ENCODE peak calls at places on chromosomes 16 and 17, in ten cellular contexts. One of them, this sample, is unnamed.

GRCh38 chr17:5793899-5794298 is 209.6 kb upstream of the NLRP1 start:
- DNase-seq in nephron progenitor cell: no peak
- DNase-seq in H9: peak
- DNase-seq in lower lobe of right lung: no peak
- DNase-seq in HFFc6: no peak
- DNase-seq in fibroblast of lung: no peak
- DNase-seq in A549: no peak
- DNase-seq in CD4-positive, alpha-beta T cell: no peak
- DNase-seq in neural crest cell: no peak
- DNase-seq in GM23338: peak
- DNase-seq in this sample: no peak

GRCh38 chr17:61122356-61122913 is 277.2 kb upstream of the TBX2 start:
- DNase-seq in nephron progenitor cell: no peak
- DNase-seq in H9: no peak
- DNase-seq in lower lobe of right lung: no peak
- DNase-seq in HFFc6: no peak
- DNase-seq in fibroblast of lung: no peak
- DNase-seq in A549: no peak
- DNase-seq in CD4-positive, alpha-beta T cell: no peak
- DNase-seq in neural crest cell: no peak
- DNase-seq in GM23338: peak
- DNase-seq in this sample: no peak

GRCh38 chr17:7435676-7436555 is 681 bp downstream of the TMEM102 start:
- DNase-seq in nephron progenitor cell: peak
- DNase-seq in H9: peak
- DNase-seq in lower lobe of right lung: peak
- DNase-seq in HFFc6: no peak
- DNase-seq in fibroblast of lung: no peak
- DNase-seq in A549: peak
- DNase-seq in CD4-positive, alpha-beta T cell: peak
- DNase-seq in neural crest cell: no peak
- DNase-seq in GM23338: peak
- DNase-seq in this sample: peak

GRCh38 chr17:5019475-5019956 is 15.7 kb downstream of the SLC52A1 start:
- DNase-seq in nephron progenitor cell: no peak
- DNase-seq in H9: no peak
- DNase-seq in lower lobe of right lung: no peak
- DNase-seq in HFFc6: no peak
- DNase-seq in fibroblast of lung: no peak
- DNase-seq in A549: peak
- DNase-seq in CD4-positive, alpha-beta T cell: peak
- DNase-seq in neural crest cell: no peak
- DNase-seq in GM23338: peak
- DNase-seq in this sample: peak

GRCh38 chr17:67157732-67158639 is 87.0 kb downstream of the HELZ start:
- DNase-seq in nephron progenitor cell: no peak
- DNase-seq in H9: no peak
- DNase-seq in lower lobe of right lung: no peak
- DNase-seq in HFFc6: peak
- DNase-seq in fibroblast of lung: peak
- DNase-seq in A549: peak
- DNase-seq in CD4-positive, alpha-beta T cell: no peak
- DNase-seq in neural crest cell: no peak
- DNase-seq in GM23338: peak
- DNase-seq in this sample: no peak

GRCh38 chr17:17511971-17512858 is 16.0 kb upstream of the RASD1 start:
- DNase-seq in nephron progenitor cell: no peak
- DNase-seq in H9: no peak
- DNase-seq in lower lobe of right lung: peak
- DNase-seq in HFFc6: peak
- DNase-seq in fibroblast of lung: peak
- DNase-seq in A549: peak
- DNase-seq in CD4-positive, alpha-beta T cell: no peak
- DNase-seq in neural crest cell: no peak
- DNase-seq in GM23338: no peak
- DNase-seq in this sample: no peak

GRCh38 chr17:29176500-29177351 is 3.5 kb downstream of the MYO18A start:
- DNase-seq in nephron progenitor cell: peak
- DNase-seq in H9: peak
- DNase-seq in lower lobe of right lung: peak
- DNase-seq in HFFc6: no peak
- DNase-seq in fibroblast of lung: peak
- DNase-seq in A549: peak
- DNase-seq in CD4-positive, alpha-beta T cell: peak
- DNase-seq in neural crest cell: peak
- DNase-seq in GM23338: peak
- DNase-seq in this sample: peak

GRCh38 chr16:54687043-54687655 is 243.5 kb upstream of the IRX5 start:
- DNase-seq in nephron progenitor cell: no peak
- DNase-seq in H9: no peak
- DNase-seq in lower lobe of right lung: no peak
- DNase-seq in HFFc6: no peak
- DNase-seq in fibroblast of lung: no peak
- DNase-seq in A549: no peak
- DNase-seq in CD4-positive, alpha-beta T cell: no peak
- DNase-seq in neural crest cell: no peak
- DNase-seq in GM23338: no peak
- DNase-seq in this sample: no peak

GRCh38 chr16:65225488-65225887 is 103.6 kb upstream of the CDH11 start:
- DNase-seq in nephron progenitor cell: no peak
- DNase-seq in H9: no peak
- DNase-seq in lower lobe of right lung: no peak
- DNase-seq in HFFc6: no peak
- DNase-seq in fibroblast of lung: no peak
- DNase-seq in A549: no peak
- DNase-seq in CD4-positive, alpha-beta T cell: no peak
- DNase-seq in neural crest cell: no peak
- DNase-seq in GM23338: peak
- DNase-seq in this sample: no peak

GRCh38 chr17:4881761-4882555 is 17.4 kb upstream of the C17orf107 start:
- DNase-seq in nephron progenitor cell: peak
- DNase-seq in H9: peak
- DNase-seq in lower lobe of right lung: peak
- DNase-seq in HFFc6: peak
- DNase-seq in fibroblast of lung: peak
- DNase-seq in A549: peak
- DNase-seq in CD4-positive, alpha-beta T cell: peak
- DNase-seq in neural crest cell: no peak
- DNase-seq in GM23338: peak
- DNase-seq in this sample: peak

DNA sequence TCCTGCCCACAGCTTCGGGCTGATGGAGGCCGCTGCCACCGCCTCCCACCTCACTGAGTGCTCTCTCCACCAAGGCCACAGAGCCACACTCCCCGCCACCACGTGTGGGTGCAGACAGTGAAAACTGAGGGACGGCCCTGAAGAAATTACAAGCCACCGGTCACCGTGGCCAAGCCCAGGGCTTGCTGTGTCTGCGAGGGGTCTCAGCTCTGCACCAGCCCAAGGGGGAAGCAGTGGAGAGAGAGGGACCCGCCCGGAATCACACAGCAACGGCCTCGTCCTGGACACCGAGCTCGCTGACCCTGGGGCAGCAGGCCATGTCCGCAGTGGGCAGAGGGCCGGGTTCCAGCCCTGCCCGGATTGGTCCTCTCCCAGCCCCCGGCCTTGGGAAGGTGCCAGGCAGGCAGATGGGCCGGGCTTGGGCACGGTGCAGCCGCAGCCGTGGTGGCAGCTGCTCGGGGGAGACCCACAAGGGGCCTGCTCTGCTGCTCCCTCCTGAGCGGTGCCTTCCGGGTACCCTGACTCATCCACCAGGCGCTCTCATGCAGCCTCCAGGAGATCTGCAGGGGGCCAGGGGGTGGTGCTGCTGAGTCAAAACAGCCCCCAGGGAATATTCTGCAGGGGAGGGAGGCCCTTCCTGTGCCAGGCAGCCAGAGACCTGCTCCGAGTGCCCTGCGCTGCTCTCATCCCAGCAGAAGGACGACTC is 52.0 kb downstream of the CBFA2T3 start:
- DNase-seq in nephron progenitor cell: peak
- DNase-seq in H9: peak
- DNase-seq in lower lobe of right lung: no peak
- DNase-seq in HFFc6: peak
- DNase-seq in fibroblast of lung: peak
- DNase-seq in A549: peak
- DNase-seq in CD4-positive, alpha-beta T cell: no peak
- DNase-seq in neural crest cell: no peak
- DNase-seq in GM23338: peak
- DNase-seq in this sample: peak
- TF ChIP-seq CTCF in nephron progenitor cell: no peak
- TF ChIP-seq CTCF in H9: peak
- TF ChIP-seq CTCF in lower lobe of right lung: no peak
- TF ChIP-seq CTCF in HFFc6: peak
- TF ChIP-seq CTCF in fibroblast of lung: peak
- TF ChIP-seq CTCF in A549: peak
- TF ChIP-seq CTCF in CD4-positive, alpha-beta T cell: no peak
- TF ChIP-seq CTCF in neural crest cell: peak
- TF ChIP-seq CTCF in GM23338: no peak
- TF ChIP-seq CTCF in this sample: no peak

GRCh38 chr16:19683453-19684236 is 34.4 kb downstream of the KNOP1 start:
- DNase-seq in nephron progenitor cell: no peak
- DNase-seq in H9: no peak
- DNase-seq in lower lobe of right lung: no peak
- DNase-seq in HFFc6: no peak
- DNase-seq in fibroblast of lung: no peak
- DNase-seq in A549: no peak
- DNase-seq in CD4-positive, alpha-beta T cell: no peak
- DNase-seq in neural crest cell: no peak
- DNase-seq in GM23338: no peak
- DNase-seq in this sample: no peak

GRCh38 chr16:19681637-19682036 is 36.4 kb downstream of the KNOP1 start:
- DNase-seq in nephron progenitor cell: no peak
- DNase-seq in H9: no peak
- DNase-seq in lower lobe of right lung: no peak
- DNase-seq in HFFc6: no peak
- DNase-seq in fibroblast of lung: no peak
- DNase-seq in A549: no peak
- DNase-seq in CD4-positive, alpha-beta T cell: no peak
- DNase-seq in neural crest cell: no peak
- DNase-seq in GM23338: no peak
- DNase-seq in this sample: no peak

GRCh38 chr16:19677403-19677802 is 40.6 kb downstream of the KNOP1 start:
- DNase-seq in nephron progenitor cell: no peak
- DNase-seq in H9: no peak
- DNase-seq in lower lobe of right lung: no peak
- DNase-seq in HFFc6: no peak
- DNase-seq in fibroblast of lung: no peak
- DNase-seq in A549: no peak
- DNase-seq in CD4-positive, alpha-beta T cell: no peak
- DNase-seq in neural crest cell: no peak
- DNase-seq in GM23338: no peak
- DNase-seq in this sample: no peak

GRCh38 chr16:19678804-19679203 is 39.2 kb downstream of the KNOP1 start:
- DNase-seq in nephron progenitor cell: no peak
- DNase-seq in H9: no peak
- DNase-seq in lower lobe of right lung: no peak
- DNase-seq in HFFc6: no peak
- DNase-seq in fibroblast of lung: no peak
- DNase-seq in A549: no peak
- DNase-seq in CD4-positive, alpha-beta T cell: no peak
- DNase-seq in neural crest cell: no peak
- DNase-seq in GM23338: no peak
- DNase-seq in this sample: no peak

GRCh38 chr16:19680972-19681371 is 37.1 kb downstream of the KNOP1 start:
- DNase-seq in nephron progenitor cell: no peak
- DNase-seq in H9: no peak
- DNase-seq in lower lobe of right lung: no peak
- DNase-seq in HFFc6: no peak
- DNase-seq in fibroblast of lung: no peak
- DNase-seq in A549: no peak
- DNase-seq in CD4-positive, alpha-beta T cell: no peak
- DNase-seq in neural crest cell: no peak
- DNase-seq in GM23338: peak
- DNase-seq in this sample: no peak
- TF ChIP-seq CTCF in nephron progenitor cell: no peak
- TF ChIP-seq CTCF in H9: peak
- TF ChIP-seq CTCF in lower lobe of right lung: no peak
- TF ChIP-seq CTCF in HFFc6: peak
- TF ChIP-seq CTCF in fibroblast of lung: no peak
- TF ChIP-seq CTCF in A549: no peak
- TF ChIP-seq CTCF in CD4-positive, alpha-beta T cell: no peak
- TF ChIP-seq CTCF in neural crest cell: no peak
- TF ChIP-seq CTCF in GM23338: peak
- TF ChIP-seq CTCF in this sample: no peak

GRCh38 chr17:2067048-2067452 is 12.1 kb downstream of the HIC1 start:
- DNase-seq in nephron progenitor cell: no peak
- DNase-seq in H9: no peak
- DNase-seq in lower lobe of right lung: no peak
- DNase-seq in HFFc6: no peak
- DNase-seq in fibroblast of lung: no peak
- DNase-seq in A549: no peak
- DNase-seq in CD4-positive, alpha-beta T cell: no peak
- DNase-seq in neural crest cell: no peak
- DNase-seq in GM23338: no peak
- DNase-seq in this sample: no peak

GRCh38 chr17:2067559-2067958 is 12.7 kb downstream of the HIC1 start:
- DNase-seq in nephron progenitor cell: no peak
- DNase-seq in H9: no peak
- DNase-seq in lower lobe of right lung: no peak
- DNase-seq in HFFc6: no peak
- DNase-seq in fibroblast of lung: no peak
- DNase-seq in A549: no peak
- DNase-seq in CD4-positive, alpha-beta T cell: no peak
- DNase-seq in neural crest cell: no peak
- DNase-seq in GM23338: no peak
- DNase-seq in this sample: no peak

GRCh38 chr17:2070241-2071023 is 15.5 kb downstream of the HIC1 start:
- DNase-seq in nephron progenitor cell: no peak
- DNase-seq in H9: peak
- DNase-seq in lower lobe of right lung: no peak
- DNase-seq in HFFc6: no peak
- DNase-seq in fibroblast of lung: no peak
- DNase-seq in A549: no peak
- DNase-seq in CD4-positive, alpha-beta T cell: no peak
- DNase-seq in neural crest cell: no peak
- DNase-seq in GM23338: peak
- DNase-seq in this sample: no peak

GRCh38 chr17:2068589-2069051 is 13.7 kb downstream of the HIC1 start:
- DNase-seq in nephron progenitor cell: no peak
- DNase-seq in H9: no peak
- DNase-seq in lower lobe of right lung: no peak
- DNase-seq in HFFc6: peak
- DNase-seq in fibroblast of lung: no peak
- DNase-seq in A549: no peak
- DNase-seq in CD4-positive, alpha-beta T cell: no peak
- DNase-seq in neural crest cell: no peak
- DNase-seq in GM23338: no peak
- DNase-seq in this sample: no peak

GRCh38 chr17:2068101-2068518 is 13.2 kb downstream of the HIC1 start:
- DNase-seq in nephron progenitor cell: no peak
- DNase-seq in H9: no peak
- DNase-seq in lower lobe of right lung: no peak
- DNase-seq in HFFc6: peak
- DNase-seq in fibroblast of lung: peak
- DNase-seq in A549: no peak
- DNase-seq in CD4-positive, alpha-beta T cell: no peak
- DNase-seq in neural crest cell: no peak
- DNase-seq in GM23338: no peak
- DNase-seq in this sample: no peak
- TF ChIP-seq CTCF in nephron progenitor cell: no peak
- TF ChIP-seq CTCF in H9: no peak
- TF ChIP-seq CTCF in lower lobe of right lung: no peak
- TF ChIP-seq CTCF in HFFc6: peak
- TF ChIP-seq CTCF in fibroblast of lung: no peak
- TF ChIP-seq CTCF in A549: no peak
- TF ChIP-seq CTCF in CD4-positive, alpha-beta T cell: no peak
- TF ChIP-seq CTCF in neural crest cell: no peak
- TF ChIP-seq CTCF in GM23338: no peak
- TF ChIP-seq CTCF in this sample: no peak

GRCh38 chr17:81854974-81855774 is 5.2 kb downstream of the P4HB start:
- DNase-seq in nephron progenitor cell: no peak
- DNase-seq in H9: no peak
- DNase-seq in lower lobe of right lung: no peak
- DNase-seq in HFFc6: no peak
- DNase-seq in fibroblast of lung: no peak
- DNase-seq in A549: no peak
- DNase-seq in CD4-positive, alpha-beta T cell: no peak
- DNase-seq in neural crest cell: no peak
- DNase-seq in GM23338: peak
- DNase-seq in this sample: no peak
- TF ChIP-seq CTCF in nephron progenitor cell: no peak
- TF ChIP-seq CTCF in H9: peak
- TF ChIP-seq CTCF in lower lobe of right lung: no peak
- TF ChIP-seq CTCF in HFFc6: no peak
- TF ChIP-seq CTCF in fibroblast of lung: no peak
- TF ChIP-seq CTCF in A549: no peak
- TF ChIP-seq CTCF in CD4-positive, alpha-beta T cell: no peak
- TF ChIP-seq CTCF in neural crest cell: no peak
- TF ChIP-seq CTCF in GM23338: peak
- TF ChIP-seq CTCF in this sample: no peak